ENCODE peak calls at places on chromosome 20, in four cellular contexts. L is HepG2, P is H1, A is GM12878. O is an unnamed sample.

GRCh38 chr20:56195946-56196345 is 52.6 kb upstream of the MC3R start:
- DNase-seq in L (no peak), P (no peak), A (no peak), O (no peak)

GRCh38 chr20:59604770-59605665 is 678 bp downstream of the PHACTR3 start:
- DNase-seq in L (no peak), P (peak), A (no peak), O (peak)

GRCh38 chr20:51700809-51701285 is 67.3 kb downstream of the ATP9A start:
- DNase-seq in L (peak), P (no peak), A (no peak), O (peak)

GRCh38 chr20:33474963-33475362 is 14.9 kb upstream of the CBFA2T2 start:
- DNase-seq in L (no peak), P (no peak), A (no peak), O (no peak)

GRCh38 chr20:64168381-64169088 is 4.3 kb downstream of the MYT1 start:
- DNase-seq in L (no peak), P (no peak), A (no peak), O (peak)

GRCh38 chr20:11170025-11170424 is 496.2 kb upstream of the JAG1 start:
- DNase-seq in L (no peak), P (no peak), A (no peak), O (no peak)

GRCh38 chr20:5592823-5593761 is 157.1 kb upstream of the SHLD1 start:
- DNase-seq in L (no peak), P (no peak), A (no peak), O (no peak)

GRCh38 chr20:32559753-32560380 is 25.3 kb downstream of the NOL4L start:
- DNase-seq in L (no peak), P (no peak), A (no peak), O (peak)

DNA sequence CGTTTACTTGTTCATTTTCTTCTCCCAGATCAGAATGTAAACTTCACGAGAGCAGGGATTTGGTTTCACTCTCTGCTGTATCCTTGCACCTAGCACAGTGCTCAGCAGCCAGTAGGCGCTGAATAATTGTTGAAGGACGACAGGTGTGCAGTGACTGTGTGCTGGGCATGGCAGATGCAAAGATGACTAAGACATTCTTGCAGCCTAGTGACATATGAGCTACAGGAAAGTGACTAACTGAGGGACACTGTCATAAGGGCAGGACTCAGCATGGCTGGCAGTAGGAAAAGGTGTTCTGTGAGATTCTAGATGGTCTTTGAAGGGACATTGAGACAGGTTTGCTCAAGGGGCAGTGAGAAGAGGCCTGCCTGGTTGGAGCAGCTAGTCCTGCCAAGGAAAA is 4.0 kb upstream of the B4GALT5 start:
- DNase-seq in L (peak), P (no peak), A (no peak), O (no peak)
- TF ChIP-seq TCF12 in L (no peak), P (no peak), A (no peak), O (no peak)

DNA sequence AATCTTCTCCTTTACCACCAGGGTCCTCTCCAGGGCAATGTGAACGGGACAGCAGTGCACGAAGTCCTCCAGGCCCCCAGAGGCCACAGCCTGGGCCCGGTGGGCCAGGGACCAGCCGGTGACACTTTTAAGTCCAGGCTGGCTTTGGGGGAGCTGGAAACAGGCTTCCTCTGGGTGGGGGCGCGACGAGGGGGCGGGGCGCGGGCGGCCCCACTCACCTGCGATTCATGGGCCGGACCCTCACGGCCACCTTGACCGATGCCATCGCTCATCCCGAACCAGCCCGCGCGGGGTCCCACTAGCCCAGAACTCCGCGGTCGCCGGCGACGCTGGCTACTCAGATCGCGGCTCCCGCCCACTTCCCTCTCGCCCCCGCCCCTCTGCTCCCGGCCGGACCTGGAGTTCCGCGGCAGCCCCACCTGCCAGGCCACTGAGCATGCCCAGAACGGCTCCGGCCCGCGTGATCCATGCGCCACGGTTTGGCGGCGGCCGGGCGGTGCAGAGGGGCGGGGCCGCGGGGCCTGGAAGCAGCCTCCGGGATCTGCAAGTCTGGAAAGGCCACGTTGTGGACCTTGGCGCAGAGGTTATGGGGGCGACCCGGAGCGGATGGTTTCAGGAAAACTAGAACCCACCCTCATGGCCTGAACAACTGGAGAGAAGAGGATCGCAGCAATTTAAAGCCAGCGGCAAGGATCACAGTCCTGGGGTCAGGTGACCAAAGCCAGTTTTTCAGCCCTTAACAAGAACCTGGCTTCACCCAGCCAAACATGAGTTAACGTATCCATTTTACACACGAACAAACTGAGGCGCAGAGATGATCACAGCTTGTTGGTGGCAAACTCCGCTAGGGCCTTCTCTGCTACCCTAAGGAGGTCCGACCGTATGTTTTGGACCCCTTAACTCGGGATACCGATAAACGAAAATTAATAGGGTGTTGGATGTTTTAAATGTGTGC is at the start of gene KIF16B:
- DNase-seq in L (peak), P (peak), A (peak), O (peak)
- TF ChIP-seq SIN3A in L (peak), P (no peak), A (no peak), O (no peak)

DNA sequence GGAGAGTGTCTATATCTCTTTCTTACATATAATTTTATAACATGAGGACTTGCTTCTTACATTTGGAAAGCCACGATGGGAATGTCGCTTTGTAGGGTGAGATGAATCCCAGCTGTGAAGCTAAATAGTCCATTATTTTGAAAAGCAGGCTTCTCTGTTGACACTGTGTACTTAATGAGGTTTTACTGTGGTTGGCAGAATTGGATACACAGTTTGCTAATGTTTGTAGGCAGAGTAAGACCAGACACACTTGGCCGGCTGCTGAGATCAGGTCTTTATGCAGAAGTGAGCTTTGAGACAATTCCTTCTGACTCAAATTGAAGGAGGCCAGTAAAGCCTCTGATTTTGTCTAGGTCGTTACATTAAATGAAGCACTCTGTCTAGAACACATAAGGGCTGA is 93.0 kb downstream of the NDUFAF5 start:
- DNase-seq in L (no peak), P (no peak), A (no peak), O (no peak)
- TF ChIP-seq TCF12 in L (no peak), P (no peak), A (no peak), O (no peak)

GRCh38 chr20:17868700-17869231 is 99.8 kb downstream of the SNX5 start:
- DNase-seq in L (no peak), P (no peak), A (no peak), O (no peak)

GRCh38 chr20:17867546-17867945 is 101.0 kb downstream of the SNX5 start:
- DNase-seq in L (no peak), P (no peak), A (no peak), O (no peak)

GRCh38 chr20:17869295-17869994 is 99.1 kb downstream of the SNX5 start:
- DNase-seq in L (no peak), P (no peak), A (no peak), O (no peak)

GRCh38 chr20:17867119-17867518 is 101.5 kb downstream of the SNX5 start:
- DNase-seq in L (no peak), P (no peak), A (no peak), O (no peak)

GRCh38 chr20:17868146-17868545 is 100.4 kb downstream of the SNX5 start:
- DNase-seq in L (no peak), P (no peak), A (no peak), O (no peak)
- TF ChIP-seq SIN3A in L (no peak), P (no peak), A (no peak), O (no peak)

DNA sequence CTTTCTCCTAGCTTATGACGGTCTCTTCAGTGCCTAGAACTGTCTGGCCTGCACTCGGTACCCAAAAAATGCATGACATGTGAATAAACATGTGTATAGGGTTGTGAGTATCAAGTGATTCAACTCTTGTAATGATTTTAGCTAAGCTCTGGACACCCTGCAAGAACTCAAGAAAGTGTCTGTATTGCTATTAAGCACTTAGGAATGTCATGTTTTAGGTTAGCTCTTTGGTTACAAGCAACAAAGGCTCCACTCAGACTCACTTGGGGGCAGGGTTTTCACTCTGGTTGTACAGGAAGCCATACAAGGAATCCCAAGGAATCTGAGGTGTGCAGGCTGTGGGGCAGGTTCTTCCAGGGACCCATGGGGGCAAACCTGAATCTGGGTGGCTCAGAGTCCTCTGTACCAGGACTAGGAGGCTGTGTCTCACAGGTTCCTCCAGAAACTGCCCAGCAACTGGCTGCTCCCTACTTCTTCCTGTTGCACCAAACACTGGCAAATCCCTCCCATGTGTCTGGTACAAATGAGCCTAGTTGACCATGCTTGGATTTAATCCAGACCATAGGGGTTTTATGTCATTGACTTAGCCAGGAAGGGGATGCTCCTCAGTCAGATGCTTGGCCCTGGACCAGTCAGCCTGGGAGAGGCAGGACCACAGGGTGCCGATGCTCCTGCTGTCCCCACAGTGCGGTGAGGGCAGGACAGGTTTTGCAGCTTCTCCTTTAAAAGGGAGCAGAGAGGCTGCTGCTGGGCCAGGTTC is 77.9 kb upstream of the CDH4 start:
- DNase-seq in L (no peak), P (no peak), A (no peak), O (no peak)
- TF ChIP-seq TCF12 in L (no peak), P (no peak), A (no peak), O (no peak)